ENCODE peak calls at places on chromosomes 12 and 14, in nine cellular contexts. D is kidney; I is NCI-H1092; G is CD4-positive, alpha-beta memory T cell; R is IMR-90; F is HL-60; Z is smooth muscle cell of the brain vasculature; T is WTC11; V is T-cell. Q is an unnamed sample.

GRCh38 chr14:73232984-73233383 is 4.3 kb upstream of the PAPLN start:
- DNase-seq in D (no peak), I (no peak), G (no peak), R (peak; percentile 68), F (no peak), Z (no peak), T (no peak), V (no peak), Q (no peak)

GRCh38 chr14:20485900-20486299 is 16.7 kb downstream of the PNP start:
- DNase-seq in D (no peak), I (no peak), G (no peak), R (no peak), F (no peak), Z (no peak), T (peak; percentile 14), V (no peak), Q (no peak)

GRCh38 chr12:64621257-64621942 is 11.1 kb downstream of the RASSF3 start:
- DNase-seq in D (no peak), I (no peak), G (no peak), R (peak; percentile 95), F (no peak), Z (no peak), T (no peak), V (no peak), Q (no peak)

GRCh38 chr14:71651228-71651627 is 281.0 kb upstream of the RGS6 start:
- DNase-seq in D (no peak), I (no peak), G (no peak), R (peak; percentile 95), F (no peak), Z (peak; percentile 69), T (no peak), V (no peak), Q (no peak)

GRCh38 chr14:100840751-100841444 is 15.0 kb downstream of the MEG3 start:
- DNase-seq in D (peak; percentile 45), I (no peak), G (no peak), R (no peak), F (no peak), Z (no peak), T (no peak), V (no peak), Q (no peak)

GRCh38 chr14:24806061-24806678 is 172.2 kb upstream of the GZMB start:
- DNase-seq in D (no peak), I (peak; percentile 20), G (no peak), R (peak; percentile 45), F (peak; percentile 8), Z (peak; percentile 36), T (peak; percentile 87), V (peak; percentile 6), Q (peak; percentile 88)

GRCh38 chr12:103314786-103315185 is 181.0 kb downstream of the C12orf42 start:
- DNase-seq in D (no peak), I (no peak), G (no peak), R (no peak), F (no peak), Z (no peak), T (no peak), V (no peak), Q (no peak)

GRCh38 chr12:54853933-54854538 is at the start of gene MUCL1:
- DNase-seq in D (no peak), I (peak; percentile 64), G (peak; percentile 68), R (peak; percentile 57), F (peak; percentile 48), Z (peak; percentile 24), T (peak; percentile 78), V (peak; percentile 73), Q (peak; percentile 48)

GRCh38 chr12:10243803-10244520 is 31.3 kb downstream of the GABARAPL1 start:
- DNase-seq in D (no peak), I (no peak), G (no peak), R (no peak), F (peak; percentile 44), Z (no peak), T (no peak), V (no peak), Q (no peak)

GRCh38 chr14:104816678-104816945 is 15.7 kb downstream of the ZBTB42 start:
- DNase-seq in D (no peak), I (no peak), G (no peak), R (no peak), F (no peak), Z (no peak), T (no peak), V (no peak), Q (no peak)

GRCh38 chr12:106455100-106455499 is 97.6 kb downstream of the POLR3B start:
- DNase-seq in D (no peak), I (no peak), G (no peak), R (no peak), F (peak; percentile 3), Z (no peak), T (no peak), V (no peak), Q (no peak)

GRCh38 chr14:33943081-33943480 is 7.8 kb downstream of the EGLN3 start:
- DNase-seq in D (no peak), I (peak; percentile 97), G (no peak), R (no peak), F (no peak), Z (no peak), T (no peak), V (no peak), Q (no peak)

GRCh38 chr12:2117541-2117940 is 64.8 kb downstream of the CACNA1C start:
- DNase-seq in D (no peak), I (no peak), G (no peak), R (no peak), F (no peak), Z (no peak), T (no peak), V (no peak), Q (no peak)

GRCh38 chr12:89084751-89085150 is 267.6 kb downstream of the DUSP6 start:
- DNase-seq in D (no peak), I (no peak), G (no peak), R (peak; percentile 80), F (no peak), Z (no peak), T (no peak), V (no peak), Q (no peak)

GRCh38 chr14:35295845-35296161 is 3.6 kb downstream of the PSMA6 start:
- DNase-seq in D (no peak), I (no peak), G (no peak), R (no peak), F (no peak), Z (no peak), T (no peak), V (no peak), Q (no peak)

GRCh38 chr14:93981874-93982683 is 5.7 kb upstream of the ASB2 start:
- DNase-seq in D (no peak), I (no peak), G (no peak), R (no peak), F (no peak), Z (no peak), T (no peak), V (no peak), Q (no peak)

GRCh38 chr12:3310271-3311026 is 180.6 kb upstream of the PRMT8 start:
- DNase-seq in D (no peak), I (no peak), G (no peak), R (no peak), F (no peak), Z (no peak), T (no peak), V (no peak), Q (no peak)

GRCh38 chr14:80425686-80426085 is 214.4 kb upstream of the DIO2 start:
- DNase-seq in D (no peak), I (no peak), G (no peak), R (peak; percentile 100), F (no peak), Z (peak; percentile 13), T (no peak), V (no peak), Q (no peak)

GRCh38 chr14:76937181-76938091 is 91.1 kb downstream of the IRF2BPL start:
- DNase-seq in D (no peak), I (peak; percentile 75), G (no peak), R (peak; percentile 91), F (no peak), Z (peak; percentile 73), T (no peak), V (no peak), Q (no peak)

GRCh38 chr12:131749618-131750315 is 38.9 kb downstream of the SFSWAP start:
- DNase-seq in D (no peak), I (no peak), G (no peak), R (no peak), F (no peak), Z (no peak), T (no peak), V (no peak), Q (no peak)

Q was measured in HepG2.